ENCODE peak calls at places on chromosomes 11 and 22, in four cellular contexts. One of them, this sample, is unnamed.

GRCh38 chr22:50488006-50488677 is 1.5 kb downstream of the MIOX start:
- DNase-seq in frontal cortex: no peak
- DNase-seq in HCEC 1CT: no peak
- DNase-seq in Right ventricle myocardium superior: no peak
- DNase-seq in this sample: no peak

GRCh38 chr11:110711776-110712642 is at the start of gene ARHGAP20:
- DNase-seq in frontal cortex: peak
- DNase-seq in HCEC 1CT: peak
- DNase-seq in Right ventricle myocardium superior: peak
- DNase-seq in this sample: peak

GRCh38 chr11:124115782-124116616 is 749 bp downstream of the VWA5A start:
- DNase-seq in frontal cortex: no peak
- DNase-seq in HCEC 1CT: no peak
- DNase-seq in Right ventricle myocardium superior: no peak
- DNase-seq in this sample: no peak

GRCh38 chr22:33659423-33659822 is 260.9 kb downstream of the LARGE1 start:
- DNase-seq in frontal cortex: no peak
- DNase-seq in HCEC 1CT: no peak
- DNase-seq in Right ventricle myocardium superior: no peak
- DNase-seq in this sample: no peak

GRCh38 chr11:128455766-128456165 is 131.6 kb downstream of the ETS1 start:
- DNase-seq in frontal cortex: no peak
- DNase-seq in HCEC 1CT: no peak
- DNase-seq in Right ventricle myocardium superior: no peak
- DNase-seq in this sample: no peak

GRCh38 chr22:26273011-26273675 is 103.9 kb downstream of the SEZ6L start:
- DNase-seq in frontal cortex: peak
- DNase-seq in HCEC 1CT: no peak
- DNase-seq in Right ventricle myocardium superior: no peak
- DNase-seq in this sample: no peak

GRCh38 chr22:46592390-46592872 is 27.8 kb upstream of the GRAMD4 start:
- DNase-seq in frontal cortex: no peak
- DNase-seq in HCEC 1CT: no peak
- DNase-seq in Right ventricle myocardium superior: peak
- DNase-seq in this sample: no peak

GRCh38 chr22:36467042-36467810 is 14.2 kb downstream of the TXN2 start:
- DNase-seq in frontal cortex: no peak
- DNase-seq in HCEC 1CT: peak
- DNase-seq in Right ventricle myocardium superior: peak
- DNase-seq in this sample: no peak

GRCh38 chr11:131737357-131737756 is 366.9 kb downstream of the NTM start:
- DNase-seq in frontal cortex: no peak
- DNase-seq in HCEC 1CT: peak
- DNase-seq in Right ventricle myocardium superior: no peak
- DNase-seq in this sample: no peak

GRCh38 chr22:38788016-38788415 is 5.9 kb downstream of the DNAL4 start:
- DNase-seq in frontal cortex: no peak
- DNase-seq in HCEC 1CT: peak
- DNase-seq in Right ventricle myocardium superior: no peak
- DNase-seq in this sample: no peak

GRCh38 chr11:63849691-63850090 is 10.8 kb downstream of the MARK2 start:
- DNase-seq in frontal cortex: no peak
- DNase-seq in HCEC 1CT: no peak
- DNase-seq in Right ventricle myocardium superior: no peak
- DNase-seq in this sample: no peak

GRCh38 chr22:36486619-36487384 is 5.4 kb upstream of the TXN2 start:
- DNase-seq in frontal cortex: no peak
- DNase-seq in HCEC 1CT: peak
- DNase-seq in Right ventricle myocardium superior: no peak
- DNase-seq in this sample: no peak

GRCh38 chr11:76627541-76628082 is 42.9 kb downstream of the LRRC32 start:
- DNase-seq in frontal cortex: no peak
- DNase-seq in HCEC 1CT: no peak
- DNase-seq in Right ventricle myocardium superior: no peak
- DNase-seq in this sample: no peak

GRCh38 chr11:24406980-24407379 is 89.9 kb upstream of the LUZP2 start:
- DNase-seq in frontal cortex: no peak
- DNase-seq in HCEC 1CT: no peak
- DNase-seq in Right ventricle myocardium superior: no peak
- DNase-seq in this sample: no peak

GRCh38 chr11:103844327-103845215 is 191.9 kb upstream of the DDI1 start:
- DNase-seq in frontal cortex: no peak
- DNase-seq in HCEC 1CT: no peak
- DNase-seq in Right ventricle myocardium superior: no peak
- DNase-seq in this sample: no peak

GRCh38 chr22:46066691-46067090 is 83.6 kb upstream of the PPARA start:
- DNase-seq in frontal cortex: no peak
- DNase-seq in HCEC 1CT: peak
- DNase-seq in Right ventricle myocardium superior: peak
- DNase-seq in this sample: no peak

GRCh38 chr11:18705651-18706281 is 7.2 kb downstream of the TMEM86A start:
- DNase-seq in frontal cortex: no peak
- DNase-seq in HCEC 1CT: no peak
- DNase-seq in Right ventricle myocardium superior: peak
- DNase-seq in this sample: no peak

GRCh38 chr11:132103006-132103405 is 732.6 kb downstream of the NTM start:
- DNase-seq in frontal cortex: no peak
- DNase-seq in HCEC 1CT: no peak
- DNase-seq in Right ventricle myocardium superior: no peak
- DNase-seq in this sample: no peak

GRCh38 chr11:111408789-111409727 is 30.0 kb upstream of the POU2AF1 start:
- DNase-seq in frontal cortex: no peak
- DNase-seq in HCEC 1CT: no peak
- DNase-seq in Right ventricle myocardium superior: no peak
- DNase-seq in this sample: no peak

GRCh38 chr11:82229346-82229745 is 504.3 kb downstream of the FAM181B start:
- DNase-seq in frontal cortex: no peak
- DNase-seq in HCEC 1CT: no peak
- DNase-seq in Right ventricle myocardium superior: no peak
- DNase-seq in this sample: no peak

GRCh38 chr11:3095712-3096361 is 38.6 kb upstream of the CARS1 start:
- DNase-seq in frontal cortex: peak
- DNase-seq in HCEC 1CT: peak
- DNase-seq in Right ventricle myocardium superior: peak
- DNase-seq in this sample: no peak

GRCh38 chr11:96130061-96130460 is 206.2 kb upstream of the MTMR2 start:
- DNase-seq in frontal cortex: no peak
- DNase-seq in HCEC 1CT: no peak
- DNase-seq in Right ventricle myocardium superior: no peak
- DNase-seq in this sample: no peak

GRCh38 chr11:14644396-14645246 is 1.0 kb downstream of the PDE3B start:
- DNase-seq in frontal cortex: peak
- DNase-seq in HCEC 1CT: no peak
- DNase-seq in Right ventricle myocardium superior: peak
- DNase-seq in this sample: no peak

GRCh38 chr11:31966846-31967245 is 124.0 kb upstream of the RCN1 start:
- DNase-seq in frontal cortex: no peak
- DNase-seq in HCEC 1CT: no peak
- DNase-seq in Right ventricle myocardium superior: no peak
- DNase-seq in this sample: no peak

GRCh38 chr22:27810566-27810965 is 9.0 kb upstream of the MN1 start:
- DNase-seq in frontal cortex: no peak
- DNase-seq in HCEC 1CT: peak
- DNase-seq in Right ventricle myocardium superior: peak
- DNase-seq in this sample: no peak

GRCh38 chr11:19524171-19524671 is 188.4 kb upstream of the NAV2 start:
- DNase-seq in frontal cortex: peak
- DNase-seq in HCEC 1CT: no peak
- DNase-seq in Right ventricle myocardium superior: no peak
- DNase-seq in this sample: no peak

GRCh38 chr11:6566704-6567370 is 36.6 kb downstream of the RRP8 start:
- DNase-seq in frontal cortex: no peak
- DNase-seq in HCEC 1CT: no peak
- DNase-seq in Right ventricle myocardium superior: peak
- DNase-seq in this sample: no peak

GRCh38 chr11:64809781-64810241 is 540 bp downstream of the MEN1 start:
- DNase-seq in frontal cortex: no peak
- DNase-seq in HCEC 1CT: no peak
- DNase-seq in Right ventricle myocardium superior: no peak
- DNase-seq in this sample: no peak

GRCh38 chr11:23856654-23857053 is 640.2 kb upstream of the LUZP2 start:
- DNase-seq in frontal cortex: no peak
- DNase-seq in HCEC 1CT: peak
- DNase-seq in Right ventricle myocardium superior: no peak
- DNase-seq in this sample: no peak

GRCh38 chr11:134439181-134439580 is 27.1 kb upstream of the B3GAT1 start:
- DNase-seq in frontal cortex: no peak
- DNase-seq in HCEC 1CT: no peak
- DNase-seq in Right ventricle myocardium superior: no peak
- DNase-seq in this sample: no peak

GRCh38 chr22:46111645-46112306 is 38.5 kb upstream of the PPARA start:
- DNase-seq in frontal cortex: no peak
- DNase-seq in HCEC 1CT: no peak
- DNase-seq in Right ventricle myocardium superior: no peak
- DNase-seq in this sample: no peak

GRCh38 chr11:35621620-35622019 is 3.4 kb downstream of the FJX1 start:
- DNase-seq in frontal cortex: no peak
- DNase-seq in HCEC 1CT: no peak
- DNase-seq in Right ventricle myocardium superior: no peak
- DNase-seq in this sample: no peak

GRCh38 chr11:12674936-12675696 is 895 bp downstream of the TEAD1 start:
- DNase-seq in frontal cortex: peak
- DNase-seq in HCEC 1CT: peak
- DNase-seq in Right ventricle myocardium superior: peak
- DNase-seq in this sample: no peak